ENCODE peak calls at places on chromosomes 7 and 10, in four cellular contexts. One of them, this sample, is unnamed.
A peak's percentile ranks its signal among the peaks of the same experiment; 100 is the strongest.

GRCh38 chr10:30553018-30553624 is 76.4 kb downstream of the LYZL2 start:
- DNase-seq in IMR-90: no peak
- DNase-seq in AG04449: no peak
- DNase-seq in choroid plexus epithelial cell: peak; percentile 72
- DNase-seq in this sample: no peak

GRCh38 chr7:43905954-43906326 is 456 bp downstream of the URGCP start:
- DNase-seq in IMR-90: peak; percentile 34
- DNase-seq in AG04449: no peak
- DNase-seq in choroid plexus epithelial cell: peak; percentile 45
- DNase-seq in this sample: no peak

GRCh38 chr7:98571006-98571405 is 46.1 kb upstream of the NPTX2 start:
- DNase-seq in IMR-90: no peak
- DNase-seq in AG04449: no peak
- DNase-seq in choroid plexus epithelial cell: no peak
- DNase-seq in this sample: no peak

GRCh38 chr7:29879609-29880008 is 73.3 kb downstream of the WIPF3 start:
- DNase-seq in IMR-90: peak; percentile 21
- DNase-seq in AG04449: no peak
- DNase-seq in choroid plexus epithelial cell: peak; percentile 74
- DNase-seq in this sample: no peak

GRCh38 chr10:121928528-121928884 is 675 bp upstream of the ATE1 start:
- DNase-seq in IMR-90: peak; percentile 23
- DNase-seq in AG04449: no peak
- DNase-seq in choroid plexus epithelial cell: peak; percentile 26
- DNase-seq in this sample: peak; percentile 29

GRCh38 chr10:48509974-48510692 is 94.7 kb downstream of the ARHGAP22 start:
- DNase-seq in IMR-90: no peak
- DNase-seq in AG04449: no peak
- DNase-seq in choroid plexus epithelial cell: peak; percentile 38
- DNase-seq in this sample: no peak

GRCh38 chr7:32400676-32401075 is 89.5 kb downstream of the LSM5 start:
- DNase-seq in IMR-90: no peak
- DNase-seq in AG04449: no peak
- DNase-seq in choroid plexus epithelial cell: no peak
- DNase-seq in this sample: no peak

GRCh38 chr7:2033586-2034135 is 199.1 kb downstream of the MAD1L1 start:
- DNase-seq in IMR-90: no peak
- DNase-seq in AG04449: no peak
- DNase-seq in choroid plexus epithelial cell: no peak
- DNase-seq in this sample: no peak

GRCh38 chr10:72272689-72273409 is 875 bp upstream of the DDIT4 start:
- DNase-seq in IMR-90: peak; percentile 97
- DNase-seq in AG04449: no peak
- DNase-seq in choroid plexus epithelial cell: peak; percentile 98
- DNase-seq in this sample: peak; percentile 94

GRCh38 chr7:106180721-106181120 is 68.6 kb upstream of the SYPL1 start:
- DNase-seq in IMR-90: no peak
- DNase-seq in AG04449: no peak
- DNase-seq in choroid plexus epithelial cell: no peak
- DNase-seq in this sample: no peak

GRCh38 chr7:96993453-96993865 is 11.9 kb upstream of the DLX6 start:
- DNase-seq in IMR-90: no peak
- DNase-seq in AG04449: no peak
- DNase-seq in choroid plexus epithelial cell: no peak
- DNase-seq in this sample: no peak
- H3K4me3 ChIP-seq in IMR-90: no peak overlapping the region
- H3K4me3 ChIP-seq in AG04449: no peak overlapping the region
- H3K4me3 ChIP-seq in choroid plexus epithelial cell: no peak overlapping the region
- H3K4me3 ChIP-seq in this sample: no peak overlapping the region

DNA sequence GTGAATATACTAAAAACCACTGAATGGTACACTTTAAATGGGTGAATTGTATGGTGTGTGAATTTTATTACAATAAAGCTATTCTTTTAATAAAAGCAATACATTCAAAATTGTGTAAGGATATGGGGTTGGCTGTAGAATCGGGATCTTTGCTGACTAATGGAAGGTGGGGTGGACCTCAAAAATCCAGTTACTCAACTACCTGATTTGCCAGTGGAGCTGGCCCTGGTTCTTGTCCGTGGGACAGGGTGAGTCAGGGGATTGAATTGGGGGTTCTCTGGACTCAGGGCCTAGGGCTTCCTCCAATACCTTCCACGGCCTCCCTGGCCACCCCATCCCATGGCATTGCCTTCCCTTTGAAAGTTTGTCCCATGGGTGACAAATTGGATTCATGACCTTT is 13.5 kb upstream of the RABGEF1 start:
- DNase-seq in IMR-90: no peak
- DNase-seq in AG04449: no peak
- DNase-seq in choroid plexus epithelial cell: no peak
- DNase-seq in this sample: no peak
- H3K4me3 ChIP-seq in IMR-90: no peak overlapping the region
- H3K4me3 ChIP-seq in AG04449: no peak overlapping the region
- H3K4me3 ChIP-seq in choroid plexus epithelial cell: no peak overlapping the region
- H3K4me3 ChIP-seq in this sample: no peak overlapping the region

GRCh38 chr10:8051109-8051781 is 3.2 kb upstream of the GATA3 start:
- DNase-seq in IMR-90: no peak
- DNase-seq in AG04449: no peak
- DNase-seq in choroid plexus epithelial cell: no peak
- DNase-seq in this sample: peak; percentile 82
- H3K4me3 ChIP-seq in IMR-90: no peak overlapping the region
- H3K4me3 ChIP-seq in AG04449: no peak overlapping the region
- H3K4me3 ChIP-seq in choroid plexus epithelial cell: no peak overlapping the region
- H3K4me3 ChIP-seq in this sample: peak overlapping the region; percentile 34

GRCh38 chr7:151849879-151850260 is 27.0 kb downstream of the PRKAG2 start:
- DNase-seq in IMR-90: no peak
- DNase-seq in AG04449: no peak
- DNase-seq in choroid plexus epithelial cell: no peak
- DNase-seq in this sample: no peak

GRCh38 chr7:151851782-151852181 is 25.1 kb downstream of the PRKAG2 start:
- DNase-seq in IMR-90: no peak
- DNase-seq in AG04449: no peak
- DNase-seq in choroid plexus epithelial cell: no peak
- DNase-seq in this sample: peak; percentile 92

GRCh38 chr7:151851160-151851751 is 25.7 kb downstream of the PRKAG2 start:
- DNase-seq in IMR-90: no peak
- DNase-seq in AG04449: no peak
- DNase-seq in choroid plexus epithelial cell: peak; percentile 25
- DNase-seq in this sample: peak; percentile 74

GRCh38 chr7:151849008-151849878 is 27.7 kb downstream of the PRKAG2 start:
- DNase-seq in IMR-90: no peak
- DNase-seq in AG04449: no peak
- DNase-seq in choroid plexus epithelial cell: no peak
- DNase-seq in this sample: no peak

DNA sequence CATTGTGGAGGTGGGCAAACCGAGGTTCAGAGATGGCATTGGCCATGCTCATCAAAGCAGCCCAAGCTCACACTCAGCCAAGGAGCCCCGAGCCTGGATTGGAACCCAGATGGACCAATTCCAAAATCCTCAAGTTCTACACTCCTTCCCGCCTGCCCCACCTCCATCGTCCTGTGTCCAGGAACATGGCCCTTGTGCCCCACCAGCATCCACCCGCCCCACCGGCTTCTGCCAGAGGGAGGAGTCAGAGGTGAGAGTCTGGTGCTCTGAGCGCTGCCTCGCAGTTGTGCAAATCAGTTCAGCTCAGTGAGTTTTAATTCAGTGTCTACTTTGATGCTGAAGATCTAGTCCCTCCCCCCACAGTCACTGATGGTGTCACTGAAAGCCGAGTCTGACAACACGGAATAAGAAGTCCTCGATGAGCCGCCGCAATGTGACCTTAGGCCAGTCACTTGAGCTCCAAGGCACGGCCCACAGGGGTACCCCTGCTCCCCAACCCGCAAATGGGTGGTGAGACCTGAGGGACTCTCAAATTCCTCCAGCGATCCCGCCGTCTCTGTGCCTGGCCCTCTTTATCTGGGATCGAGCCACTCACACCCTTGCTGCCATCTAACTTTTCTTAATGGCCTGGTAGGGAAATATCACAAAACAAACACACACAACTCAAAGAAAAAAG is 26.3 kb downstream of the PRKAG2 start:
- DNase-seq in IMR-90: no peak
- DNase-seq in AG04449: no peak
- DNase-seq in choroid plexus epithelial cell: no peak
- DNase-seq in this sample: peak; percentile 82
- H3K4me3 ChIP-seq in IMR-90: no peak overlapping the region
- H3K4me3 ChIP-seq in AG04449: no peak overlapping the region
- H3K4me3 ChIP-seq in choroid plexus epithelial cell: no peak overlapping the region
- H3K4me3 ChIP-seq in this sample: peak overlapping the region; percentile 37